ENCODE peak calls at places on chromosomes 12 and 14, in four cellular contexts. A is activated CD8-positive, alpha-beta memory T cell treated with anti-CD3 and anti-CD28 coated beads for 1 hour; I is iris pigment epithelial cell; F is T-helper 1 cell. N is an unnamed sample.

GRCh38 chr14:74932401-74932901 is 9.4 kb upstream of the RPS6KL1 start:
- DNase-seq in A (no peak), I (no peak), F (no peak), N (no peak)

GRCh38 chr12:130097342-130097741 is 64.9 kb upstream of the FZD10 start:
- DNase-seq in F (no peak), I (no peak), A (no peak), N (no peak)

GRCh38 chr14:94728950-94729349 is 41.0 kb downstream of the GSC start:
- DNase-seq in I (no peak), A (no peak), F (no peak), N (no peak)

GRCh38 chr14:51410846-51411245 is 170.8 kb downstream of the TMX1 start:
- DNase-seq in F (no peak), I (no peak), A (no peak), N (no peak)

GRCh38 chr12:47270782-47271664 is 191.3 kb upstream of the AMIGO2 start:
- DNase-seq in F (no peak), A (no peak), I (peak), N (no peak)

GRCh38 chr12:127926004-127926403 is 341.0 kb upstream of the TMEM132C start:
- DNase-seq in I (peak), A (no peak), F (no peak), N (no peak)

GRCh38 chr12:91507754-91508153 is 325.1 kb upstream of the DCN start:
- DNase-seq in A (no peak), F (no peak), I (peak), N (no peak)

GRCh38 chr14:80172380-80173055 is 38.8 kb downstream of the DIO2 start:
- DNase-seq in A (no peak), F (no peak), I (no peak), N (no peak)

GRCh38 chr14:88095791-88096190 is 90.9 kb downstream of the GPR65 start:
- DNase-seq in F (no peak), A (no peak), I (no peak), N (no peak)

GRCh38 chr12:67091204-67091603 is 178.0 kb upstream of the CAND1 start:
- DNase-seq in A (no peak), I (no peak), F (no peak), N (no peak)

GRCh38 chr14:104293851-104294627 is 155.7 kb downstream of the KIF26A start:
- DNase-seq in I (no peak), F (no peak), A (no peak), N (no peak)

GRCh38 chr12:71710276-71711125 is 24.6 kb downstream of the TMEM19 start:
- DNase-seq in A (no peak), F (no peak), I (peak), N (no peak)

GRCh38 chr12:117279606-117280005 is 81.8 kb downstream of the NOS1 start:
- DNase-seq in I (no peak), A (no peak), F (no peak), N (no peak)

GRCh38 chr12:104957388-104958008 is 592 bp downstream of the SLC41A2 start:
- DNase-seq in I (no peak), A (peak), F (peak), N (no peak)

GRCh38 chr14:75132374-75133086 is 5.7 kb upstream of the NEK9 start:
- DNase-seq in F (peak), A (no peak), I (peak), N (peak)

GRCh38 chr14:72743626-72744025 is 150.3 kb downstream of the DPF3 start:
- DNase-seq in A (no peak), F (no peak), I (no peak), N (no peak)

GRCh38 chr12:132818562-132818961 is 10.1 kb downstream of the GOLGA3 start:
- DNase-seq in I (no peak), A (no peak), F (no peak), N (no peak)

GRCh38 chr12:91482231-91482630 is 299.6 kb upstream of the DCN start:
- DNase-seq in F (no peak), A (no peak), I (no peak), N (no peak)

GRCh38 chr12:53985358-53985899 is 483 bp downstream of the HOXC10 start:
- DNase-seq in I (no peak), F (no peak), A (no peak), N (no peak)

GRCh38 chr12:30753233-30753632 is 1.5 kb downstream of the CAPRIN2 start:
- DNase-seq in A (no peak), F (no peak), I (peak), N (peak)

GRCh38 chr12:108253540-108253939 is 85.6 kb downstream of the CMKLR1 start:
- DNase-seq in A (no peak), I (no peak), F (no peak), N (peak)

GRCh38 chr12:15306605-15307004 is 15.7 kb upstream of the PTPRO start:
- DNase-seq in A (no peak), I (no peak), F (no peak), N (no peak)

GRCh38 chr12:90922068-90922743 is 32.8 kb downstream of the CCER1 start:
- DNase-seq in A (no peak), I (peak), F (no peak), N (no peak)

GRCh38 chr14:61503167-61503801 is 181.9 kb downstream of the PRKCH start:
- DNase-seq in I (no peak), F (peak), A (peak), N (peak)

GRCh38 chr12:50353404-50353803 is 43.0 kb downstream of the FAM186A start:
- DNase-seq in I (no peak), F (no peak), A (no peak), N (peak)

GRCh38 chr14:103738706-103739451 is 23.3 kb downstream of the ZFYVE21 start:
- DNase-seq in I (no peak), A (no peak), F (no peak), N (no peak)

GRCh38 chr14:24432259-24433131 is 2.7 kb downstream of the KHNYN start:
- DNase-seq in F (no peak), A (no peak), I (no peak), N (no peak)

GRCh38 chr14:105839425-105840265 is 313.3 kb downstream of the TMEM121 start:
- DNase-seq in A (no peak), I (no peak), F (no peak), N (no peak)

GRCh38 chr12:30134229-30134628 is 350.5 kb upstream of the TMTC1 start:
- DNase-seq in F (no peak), I (no peak), A (no peak), N (no peak)

GRCh38 chr12:124750787-124751471 is 112.7 kb downstream of the SCARB1 start:
- DNase-seq in I (no peak), F (no peak), A (no peak), N (peak)

GRCh38 chr12:48199784-48200198 is 3.3 kb downstream of the OR10AD1 start:
- DNase-seq in F (no peak), I (peak), A (no peak), N (no peak)

GRCh38 chr12:77850698-77851097 is 20.0 kb downstream of the NAV3 start:
- DNase-seq in F (no peak), I (no peak), A (no peak), N (no peak)

GRCh38 chr12:20030847-20031246 is 337.5 kb upstream of the PDE3A start:
- DNase-seq in A (no peak), F (no peak), I (no peak), N (no peak)

GRCh38 chr12:62783881-62784280 is 151.1 kb downstream of the PPM1H start:
- DNase-seq in I (no peak), F (no peak), A (no peak), N (no peak)

GRCh38 chr14:35409595-35409994 is 5.0 kb upstream of the NFKBIA start:
- DNase-seq in I (no peak), A (no peak), F (no peak), N (no peak)

GRCh38 chr14:76424359-76424758 is 48.4 kb downstream of the ESRRB start:
- DNase-seq in I (no peak), F (no peak), A (no peak), N (no peak)